ENCODE peak calls at places on chromosomes 12 and 14, in six cellular contexts. W is tibial artery, G is pancreas, U is sigmoid colon, E is fibroblast of lung, S is mucosa of descending colon. Z is an unnamed sample. For H3K36me3 and H3K4me1, the result is how much of the 10 kb centered on the place peaks cover.

GRCh38 chr12:21301-22189 is 45.0 kb upstream of the IQSEC3 start:
- DNase-seq in W (no peak), G (no peak), U (no peak), E (no peak), S (no peak), Z (no peak)

GRCh38 chr14:79011920-79012204 is 841.7 kb downstream of the NRXN3 start:
- DNase-seq in W (no peak), G (no peak), U (no peak), E (no peak), S (no peak), Z (no peak)

GRCh38 chr14:92254786-92255185 is 68.2 kb upstream of the SLC24A4 start:
- DNase-seq in W (peak), G (no peak), U (peak), E (peak), S (peak), Z (no peak)

GRCh38 chr12:89768586-89769482 is 60.2 kb upstream of the ATP2B1 start:
- DNase-seq in W (no peak), G (no peak), U (no peak), E (peak), S (no peak), Z (no peak)

GRCh38 chr12:77847665-77848431 is 17.2 kb downstream of the NAV3 start:
- DNase-seq in W (no peak), G (no peak), U (no peak), E (peak), S (no peak), Z (no peak)

GRCh38 chr12:82966160-82966559 is 279.5 kb downstream of the TMTC2 start:
- DNase-seq in W (no peak), G (no peak), U (no peak), E (no peak), S (no peak), Z (no peak)

GRCh38 chr14:77302926-77303325 is 17.8 kb downstream of the POMT2 start:
- DNase-seq in W (no peak), G (no peak), U (no peak), E (peak), S (no peak), Z (no peak)

GRCh38 chr12:9706081-9706685 is 26.7 kb downstream of the CLECL1 start:
- DNase-seq in W (no peak), G (no peak), U (no peak), E (no peak), S (no peak), Z (no peak)

GRCh38 chr14:96162265-96162664 is 42.4 kb upstream of the BDKRB2 start:
- DNase-seq in W (no peak), G (no peak), U (no peak), E (no peak), S (no peak), Z (no peak)

GRCh38 chr14:85441909-85442643 is 87.9 kb upstream of the FLRT2 start:
- DNase-seq in W (no peak), G (no peak), U (no peak), E (no peak), S (no peak), Z (no peak)

GRCh38 chr14:54267172-54267571 is 129.6 kb upstream of the CDKN3 start:
- DNase-seq in W (no peak), G (no peak), U (no peak), E (no peak), S (no peak), Z (no peak)

GRCh38 chr14:23137221-23138172 is 18.4 kb upstream of the CEBPE start:
- DNase-seq in W (no peak), G (no peak), U (no peak), E (no peak), S (no peak), Z (no peak)

GRCh38 chr14:100525615-100526014 is 61.6 kb downstream of the BEGAIN start:
- DNase-seq in W (no peak), G (peak), U (peak), E (no peak), S (no peak), Z (no peak)

DNA sequence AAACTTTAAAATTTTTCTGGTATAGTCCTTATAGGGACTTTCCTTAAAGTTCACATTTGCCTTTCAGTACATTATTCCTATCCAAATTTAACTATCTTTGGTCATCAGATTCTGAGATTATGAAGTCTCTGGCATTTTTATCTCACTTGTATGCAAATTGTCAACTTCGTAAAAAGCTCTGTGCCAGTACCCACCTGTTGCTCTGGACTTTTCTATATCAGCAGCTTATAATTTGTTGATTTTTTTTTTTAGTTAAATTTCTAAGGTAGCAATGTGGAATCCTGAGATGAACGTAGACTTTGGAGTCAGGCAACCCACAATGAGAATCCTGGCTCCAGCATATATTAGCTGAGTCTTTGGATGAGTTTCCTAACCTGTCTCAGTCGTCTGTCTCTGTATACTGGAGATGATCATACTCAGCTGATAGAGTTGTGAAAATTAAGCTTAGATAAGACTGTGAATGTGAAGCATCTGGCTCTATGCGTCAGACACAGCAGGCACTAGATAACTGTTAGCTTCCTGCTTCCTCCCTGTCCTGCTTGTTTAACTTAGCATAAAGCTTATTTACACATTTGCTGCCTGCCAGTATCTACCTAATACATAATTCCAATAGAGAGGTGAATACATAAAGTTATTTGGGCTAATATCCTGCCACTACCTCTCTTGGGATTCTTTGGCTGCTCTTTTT is 59.8 kb downstream of the MARK3 start:
- DNase-seq in W (no peak), G (no peak), U (no peak), E (peak), S (no peak), Z (no peak)
- H3K36me3 ChIP-seq in W (under half), G (under half), U (under half), E (under half), S (under half), Z (under half)

DNA sequence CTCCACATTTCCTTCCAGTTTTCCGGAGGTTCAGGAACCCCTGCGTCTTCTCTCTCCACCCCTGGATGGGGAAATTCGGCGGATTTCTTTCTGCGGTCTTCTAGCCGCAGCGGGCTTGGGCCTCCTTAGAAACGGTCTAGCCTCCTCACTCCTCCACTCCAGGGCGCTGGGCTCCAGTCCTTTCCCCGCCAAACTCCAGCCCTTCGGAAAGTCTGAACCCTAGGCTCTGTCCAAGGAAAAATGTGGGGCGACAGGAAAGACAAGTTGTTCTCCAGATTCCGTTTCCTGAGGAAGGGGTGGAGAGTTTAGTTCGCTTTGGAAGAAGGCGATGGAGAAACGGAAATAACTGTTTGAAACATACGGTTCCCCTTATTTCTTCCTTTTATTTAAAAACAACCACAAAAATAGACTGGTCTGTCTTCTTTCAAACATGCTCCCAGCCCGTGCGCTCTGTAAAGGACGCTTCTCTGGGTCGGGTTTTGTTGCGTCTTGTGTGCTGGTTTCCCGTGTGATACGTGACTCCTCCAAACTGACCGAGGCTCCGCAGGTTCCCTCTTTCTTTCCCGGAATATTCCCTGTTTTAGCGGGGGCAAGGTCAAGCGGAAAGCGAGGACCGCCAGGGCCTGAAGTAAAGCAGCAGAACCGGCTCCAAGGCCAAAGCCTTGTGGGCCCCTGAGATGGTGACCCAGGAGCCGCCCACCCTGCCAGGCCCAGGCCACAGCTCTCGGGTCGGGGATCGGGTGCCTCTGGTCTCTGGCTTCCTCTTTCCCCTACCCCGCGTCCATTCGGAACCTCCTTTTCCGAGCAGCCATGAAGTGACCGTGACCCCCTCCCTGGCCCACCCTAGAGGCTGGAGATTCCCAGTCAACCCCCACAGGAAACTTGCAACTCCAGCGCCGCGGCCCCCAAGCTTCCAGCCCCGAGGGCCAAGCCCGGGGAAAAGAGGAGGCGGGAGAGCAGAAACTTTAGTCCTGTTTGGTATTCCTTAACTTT is 1.1 kb upstream of the HOXC10 start:
- DNase-seq in W (no peak), G (peak), U (no peak), E (no peak), S (no peak), Z (no peak)
- H3K4me1 ChIP-seq in W (under half), G (under half), U (under half), E (under half), S (under half), Z (under half)

GRCh38 chr14:69766984-69767368 is at the start of gene SRSF5:
- DNase-seq in W (peak), G (peak), U (peak), E (peak), S (peak), Z (peak)

GRCh38 chr14:69768873-69769272 is 1.9 kb downstream of the SRSF5 start:
- DNase-seq in W (no peak), G (no peak), U (no peak), E (no peak), S (no peak), Z (no peak)

GRCh38 chr14:69770559-69770958 is 3.6 kb downstream of the SRSF5 start:
- DNase-seq in W (no peak), G (no peak), U (no peak), E (no peak), S (no peak), Z (no peak)

GRCh38 chr14:69769623-69770022 is 2.7 kb downstream of the SRSF5 start:
- DNase-seq in W (no peak), G (no peak), U (no peak), E (no peak), S (no peak), Z (no peak)

GRCh38 chr14:69767369-69767999 is 542 bp downstream of the SRSF5 start:
- DNase-seq in W (peak), G (peak), U (peak), E (peak), S (peak), Z (peak)
- H3K36me3 ChIP-seq in W (under half), G (under half), U (under half), E (under half), S (under half), Z (under half)

DNA sequence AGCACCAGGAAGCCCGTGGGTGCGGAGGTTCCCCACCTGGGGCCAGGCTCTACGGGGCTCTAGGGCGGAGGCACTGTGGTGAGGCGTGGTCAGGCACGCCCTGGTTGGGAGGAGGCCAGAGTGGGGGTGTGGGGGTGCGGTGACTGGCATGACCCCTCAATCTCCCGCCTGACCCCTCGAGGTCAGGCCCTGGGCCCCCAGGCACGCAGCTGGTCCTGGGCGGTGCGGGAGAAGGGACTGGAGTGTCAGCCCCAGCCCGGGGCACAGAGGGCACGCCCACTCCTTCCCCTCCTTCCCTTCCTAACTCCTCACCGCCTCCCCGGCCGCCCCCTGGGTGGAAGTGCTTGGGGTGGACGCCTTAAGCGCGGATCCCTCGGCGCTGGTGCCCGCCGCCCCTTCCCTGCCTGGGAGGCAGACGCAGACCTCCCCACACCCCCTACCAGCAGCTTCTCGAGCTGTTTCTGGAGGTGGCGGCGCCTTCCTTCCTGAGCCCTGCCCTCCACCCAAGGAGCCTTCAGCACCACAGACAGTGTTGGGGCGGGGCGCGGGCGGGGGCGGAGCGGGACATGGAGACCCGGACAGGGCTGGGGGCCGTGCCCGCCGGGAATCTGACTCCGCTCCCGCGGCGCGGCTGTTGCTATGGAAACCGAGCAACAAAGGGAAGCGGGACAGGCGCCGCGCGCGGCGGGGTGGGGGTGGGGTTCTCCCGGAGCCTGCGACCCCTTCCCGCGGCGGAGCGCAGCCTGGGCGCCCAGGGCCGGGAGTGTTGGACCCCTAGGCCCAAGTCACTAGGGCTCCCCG is 744 bp upstream of the CRIP2 start:
- DNase-seq in W (peak), G (peak), U (peak), E (peak), S (peak), Z (peak)
- H3K4me1 ChIP-seq in W (half or more), G (under half), U (half or more), E (under half), S (under half), Z (under half)

GRCh38 chr14:21163721-21164120 is 7.9 kb upstream of the OR5AU1 start:
- DNase-seq in W (no peak), G (no peak), U (no peak), E (no peak), S (no peak), Z (no peak)

GRCh38 chr14:21155963-21156362 is at the start of gene OR5AU1:
- DNase-seq in W (no peak), G (no peak), U (no peak), E (no peak), S (no peak), Z (no peak)

GRCh38 chr14:21160061-21160610 is 4.3 kb upstream of the OR5AU1 start:
- DNase-seq in W (no peak), G (no peak), U (no peak), E (no peak), S (no peak), Z (no peak)
- H3K36me3 ChIP-seq in W (under half), G (under half), U (under half), E (under half), S (under half), Z (under half)

GRCh38 chr12:117045998-117046374 is 53.2 kb downstream of the TESC start:
- DNase-seq in W (no peak), G (no peak), U (no peak), E (no peak), S (no peak), Z (no peak)

GRCh38 chr12:117043598-117043901 is 55.7 kb downstream of the TESC start:
- DNase-seq in W (no peak), G (peak), U (no peak), E (no peak), S (no peak), Z (no peak)

GRCh38 chr12:117044311-117044710 is 54.9 kb downstream of the TESC start:
- DNase-seq in W (no peak), G (no peak), U (no peak), E (no peak), S (no peak), Z (no peak)

GRCh38 chr12:117045175-117045997 is 53.8 kb downstream of the TESC start:
- DNase-seq in W (no peak), G (no peak), U (no peak), E (no peak), S (no peak), Z (no peak)

DNA sequence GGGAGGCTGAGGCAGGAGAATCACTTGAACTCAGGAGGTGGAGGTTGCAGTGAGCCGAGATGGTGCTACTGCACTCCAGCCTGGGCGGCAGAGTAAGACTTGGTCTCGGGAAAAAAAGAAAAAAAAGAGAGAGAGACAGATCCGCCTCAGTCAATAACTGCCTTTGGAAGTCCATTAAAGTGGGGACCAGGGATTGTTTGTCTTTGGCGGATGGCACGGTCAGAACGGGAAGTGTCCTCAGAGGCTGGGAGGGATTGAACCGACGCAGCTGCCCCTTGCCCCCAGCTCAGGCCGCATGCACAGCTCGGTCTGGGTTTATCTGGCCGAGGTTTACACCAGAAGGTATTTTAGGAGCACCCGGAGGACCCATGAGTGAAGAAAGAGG is 54.4 kb downstream of the TESC start:
- DNase-seq in W (no peak), G (no peak), U (no peak), E (no peak), S (no peak), Z (no peak)
- H3K4me1 ChIP-seq in W (under half), G (under half), U (under half), E (under half), S (under half), Z (under half)

DNA sequence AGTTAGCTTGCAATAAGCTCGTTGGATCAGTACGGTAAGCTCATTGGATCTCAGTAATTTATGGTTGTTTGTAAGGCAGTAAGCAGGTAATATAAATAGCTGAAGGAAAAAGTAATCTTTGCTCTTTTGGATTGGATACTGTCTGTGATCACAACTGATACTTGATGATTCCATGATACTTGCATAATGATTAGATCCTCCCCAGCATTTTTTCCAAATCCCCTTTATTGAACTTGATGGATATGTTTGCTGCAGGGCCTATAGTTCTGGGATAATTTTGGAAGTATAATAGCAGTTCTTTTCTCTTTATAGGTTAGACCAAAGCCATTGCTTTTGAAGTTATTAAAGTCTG is 5.2 kb downstream of the MDM2 start:
- DNase-seq in W (no peak), G (no peak), U (no peak), E (no peak), S (no peak), Z (no peak)
- H3K36me3 ChIP-seq in W (half or more), G (under half), U (half or more), E (under half), S (under half), Z (under half)

Z was measured in CD8-positive, alpha-beta memory T cell.